ENCODE peak calls at places on chromosomes 4 and X, in seven cellular contexts. G is NCI-H1105 treated with DMSO at 0.1 percent for 48 hours, J is aorta, S is dermis blood vessel endothelial cell, B is SIG-M5, Y is heart left ventricle, Q is ecto neural progenitor cell. N is an unnamed sample.

GRCh38 chr4:41540687-41541086 is 2.7 kb downstream of the LIMCH1 start:
- DNase-seq in Q (no peak), Y (no peak), S (no peak), J (no peak), G (no peak), B (no peak), N (no peak)

GRCh38 chrX:63349307-63349706 is 1.8 kb downstream of the SPIN4 start:
- DNase-seq in Y (no peak), B (no peak), S (peak), Q (no peak), J (no peak), G (peak), N (no peak)

GRCh38 chrX:121258545-121258944 is 211.1 kb downstream of the GLUD2 start:
- DNase-seq in B (no peak), J (no peak), S (no peak), Y (no peak), G (no peak), Q (no peak), N (no peak)

GRCh38 chrX:131626681-131627296 is 82.9 kb downstream of the OR13H1 start:
- DNase-seq in Q (no peak), G (peak), Y (no peak), B (no peak), S (no peak), J (no peak), N (no peak)

GRCh38 chr4:170007113-170007512 is 19.1 kb downstream of the MFAP3L start:
- DNase-seq in Y (no peak), G (no peak), Q (no peak), S (no peak), B (no peak), J (no peak), N (no peak)

GRCh38 chr4:41320278-41320677 is 63.5 kb downstream of the UCHL1 start:
- DNase-seq in Y (no peak), G (no peak), B (no peak), Q (no peak), S (no peak), J (no peak), N (no peak)

GRCh38 chr4:75513529-75514130 is 573 bp downstream of the RCHY1 start:
- DNase-seq in S (peak), B (no peak), G (no peak), Q (no peak), J (no peak), Y (no peak), N (no peak)

GRCh38 chrX:139967300-139967699 is 2.0 kb upstream of the CXorf66 start:
- DNase-seq in B (no peak), S (peak), Q (no peak), Y (no peak), J (no peak), G (no peak), N (no peak)

GRCh38 chr4:2914220-2915126 is 48.7 kb downstream of the NOP14 start:
- DNase-seq in S (no peak), Q (no peak), Y (no peak), B (no peak), J (peak), G (no peak), N (no peak)